ENCODE peak calls at places on chromosomes 12 and 14, in eight cellular contexts. One of them, this sample, is unnamed.

GRCh38 chr12:31118831-31119530 is 45.3 kb downstream of the DDX11 start:
- DNase-seq in AML-193: no peak
- DNase-seq in stromal cell of bone marrow: no peak
- DNase-seq in GM12892: no peak
- DNase-seq in naive thymus-derived CD8-positive, alpha-beta T cell: peak
- DNase-seq in stimulated activated CD4-positive, alpha-beta T cell treated with anti-CD3 and anti-CD28 coated beads, Interleukin-15, amount 100 ng/mL, for 1 hour: peak
- DNase-seq in AG04450: no peak
- DNase-seq in NCI-H1417: peak
- DNase-seq in this sample: no peak

GRCh38 chr14:45361727-45362126 is 108.7 kb upstream of the MIS18BP1 start:
- DNase-seq in NCI-H1417: no peak
- DNase-seq in AML-193: no peak
- DNase-seq in naive thymus-derived CD8-positive, alpha-beta T cell: no peak
- DNase-seq in stromal cell of bone marrow: no peak
- DNase-seq in AG04450: no peak
- DNase-seq in GM12892: no peak
- DNase-seq in stimulated activated CD4-positive, alpha-beta T cell treated with anti-CD3 and anti-CD28 coated beads, Interleukin-15, amount 100 ng/mL, for 1 hour: no peak
- DNase-seq in this sample: no peak

GRCh38 chr14:64411001-64411400 is 22.8 kb downstream of the MTHFD1 start:
- DNase-seq in stimulated activated CD4-positive, alpha-beta T cell treated with anti-CD3 and anti-CD28 coated beads, Interleukin-15, amount 100 ng/mL, for 1 hour: no peak
- DNase-seq in NCI-H1417: no peak
- DNase-seq in AG04450: no peak
- DNase-seq in naive thymus-derived CD8-positive, alpha-beta T cell: no peak
- DNase-seq in AML-193: no peak
- DNase-seq in GM12892: no peak
- DNase-seq in stromal cell of bone marrow: no peak
- DNase-seq in this sample: no peak

GRCh38 chr12:84183576-84183975 is 729.0 kb downstream of the SLC6A15 start:
- DNase-seq in naive thymus-derived CD8-positive, alpha-beta T cell: no peak
- DNase-seq in AML-193: no peak
- DNase-seq in AG04450: no peak
- DNase-seq in stromal cell of bone marrow: no peak
- DNase-seq in stimulated activated CD4-positive, alpha-beta T cell treated with anti-CD3 and anti-CD28 coated beads, Interleukin-15, amount 100 ng/mL, for 1 hour: no peak
- DNase-seq in GM12892: no peak
- DNase-seq in NCI-H1417: no peak
- DNase-seq in this sample: no peak

GRCh38 chr12:64240781-64241180 is 18.7 kb upstream of the KICS2 start:
- DNase-seq in AG04450: no peak
- DNase-seq in GM12892: no peak
- DNase-seq in NCI-H1417: no peak
- DNase-seq in stimulated activated CD4-positive, alpha-beta T cell treated with anti-CD3 and anti-CD28 coated beads, Interleukin-15, amount 100 ng/mL, for 1 hour: no peak
- DNase-seq in AML-193: no peak
- DNase-seq in stromal cell of bone marrow: no peak
- DNase-seq in naive thymus-derived CD8-positive, alpha-beta T cell: no peak
- DNase-seq in this sample: no peak

GRCh38 chr14:59252772-59253500 is 64.5 kb downstream of the DAAM1 start:
- DNase-seq in naive thymus-derived CD8-positive, alpha-beta T cell: no peak
- DNase-seq in stimulated activated CD4-positive, alpha-beta T cell treated with anti-CD3 and anti-CD28 coated beads, Interleukin-15, amount 100 ng/mL, for 1 hour: no peak
- DNase-seq in GM12892: no peak
- DNase-seq in stromal cell of bone marrow: peak
- DNase-seq in AML-193: no peak
- DNase-seq in AG04450: no peak
- DNase-seq in NCI-H1417: no peak
- DNase-seq in this sample: no peak

GRCh38 chr12:45794422-45794821 is 64.9 kb downstream of the ARID2 start:
- DNase-seq in AG04450: no peak
- DNase-seq in naive thymus-derived CD8-positive, alpha-beta T cell: no peak
- DNase-seq in NCI-H1417: no peak
- DNase-seq in stimulated activated CD4-positive, alpha-beta T cell treated with anti-CD3 and anti-CD28 coated beads, Interleukin-15, amount 100 ng/mL, for 1 hour: no peak
- DNase-seq in AML-193: no peak
- DNase-seq in GM12892: no peak
- DNase-seq in stromal cell of bone marrow: no peak
- DNase-seq in this sample: no peak

GRCh38 chr12:100114574-100114973 is 28.1 kb downstream of the BLTP3B start:
- DNase-seq in AG04450: no peak
- DNase-seq in NCI-H1417: no peak
- DNase-seq in GM12892: no peak
- DNase-seq in stimulated activated CD4-positive, alpha-beta T cell treated with anti-CD3 and anti-CD28 coated beads, Interleukin-15, amount 100 ng/mL, for 1 hour: no peak
- DNase-seq in AML-193: no peak
- DNase-seq in stromal cell of bone marrow: no peak
- DNase-seq in naive thymus-derived CD8-positive, alpha-beta T cell: no peak
- DNase-seq in this sample: no peak

GRCh38 chr14:85483037-85483436 is 46.9 kb upstream of the FLRT2 start:
- DNase-seq in naive thymus-derived CD8-positive, alpha-beta T cell: no peak
- DNase-seq in stimulated activated CD4-positive, alpha-beta T cell treated with anti-CD3 and anti-CD28 coated beads, Interleukin-15, amount 100 ng/mL, for 1 hour: no peak
- DNase-seq in AML-193: no peak
- DNase-seq in NCI-H1417: no peak
- DNase-seq in AG04450: no peak
- DNase-seq in stromal cell of bone marrow: no peak
- DNase-seq in GM12892: no peak
- DNase-seq in this sample: no peak

GRCh38 chr12:12482150-12482761 is 80.4 kb downstream of the DUSP16 start:
- DNase-seq in NCI-H1417: no peak
- DNase-seq in AML-193: no peak
- DNase-seq in naive thymus-derived CD8-positive, alpha-beta T cell: peak
- DNase-seq in stimulated activated CD4-positive, alpha-beta T cell treated with anti-CD3 and anti-CD28 coated beads, Interleukin-15, amount 100 ng/mL, for 1 hour: no peak
- DNase-seq in stromal cell of bone marrow: no peak
- DNase-seq in AG04450: no peak
- DNase-seq in GM12892: no peak
- DNase-seq in this sample: no peak

GRCh38 chr12:42213023-42213422 is 25.0 kb downstream of the YAF2 start:
- DNase-seq in naive thymus-derived CD8-positive, alpha-beta T cell: no peak
- DNase-seq in AML-193: no peak
- DNase-seq in stromal cell of bone marrow: no peak
- DNase-seq in AG04450: no peak
- DNase-seq in GM12892: no peak
- DNase-seq in NCI-H1417: peak
- DNase-seq in stimulated activated CD4-positive, alpha-beta T cell treated with anti-CD3 and anti-CD28 coated beads, Interleukin-15, amount 100 ng/mL, for 1 hour: no peak
- DNase-seq in this sample: no peak

GRCh38 chr12:48183091-48183875 is at the start of gene CCDC184:
- DNase-seq in GM12892: peak
- DNase-seq in NCI-H1417: peak
- DNase-seq in AML-193: no peak
- DNase-seq in naive thymus-derived CD8-positive, alpha-beta T cell: peak
- DNase-seq in stimulated activated CD4-positive, alpha-beta T cell treated with anti-CD3 and anti-CD28 coated beads, Interleukin-15, amount 100 ng/mL, for 1 hour: peak
- DNase-seq in stromal cell of bone marrow: peak
- DNase-seq in AG04450: no peak
- DNase-seq in this sample: peak

GRCh38 chr12:11648514-11649412 is 711 bp upstream of the ETV6 start:
- DNase-seq in stimulated activated CD4-positive, alpha-beta T cell treated with anti-CD3 and anti-CD28 coated beads, Interleukin-15, amount 100 ng/mL, for 1 hour: peak
- DNase-seq in naive thymus-derived CD8-positive, alpha-beta T cell: peak
- DNase-seq in AML-193: peak
- DNase-seq in stromal cell of bone marrow: peak
- DNase-seq in NCI-H1417: peak
- DNase-seq in AG04450: no peak
- DNase-seq in GM12892: peak
- DNase-seq in this sample: peak

GRCh38 chr12:39483042-39483441 is 40.1 kb upstream of the KIF21A start:
- DNase-seq in stimulated activated CD4-positive, alpha-beta T cell treated with anti-CD3 and anti-CD28 coated beads, Interleukin-15, amount 100 ng/mL, for 1 hour: no peak
- DNase-seq in AG04450: no peak
- DNase-seq in GM12892: no peak
- DNase-seq in stromal cell of bone marrow: no peak
- DNase-seq in naive thymus-derived CD8-positive, alpha-beta T cell: no peak
- DNase-seq in NCI-H1417: no peak
- DNase-seq in AML-193: no peak
- DNase-seq in this sample: no peak

GRCh38 chr12:83865431-83865830 is 1047.2 kb downstream of the SLC6A15 start:
- DNase-seq in NCI-H1417: no peak
- DNase-seq in stromal cell of bone marrow: no peak
- DNase-seq in GM12892: no peak
- DNase-seq in AG04450: no peak
- DNase-seq in AML-193: no peak
- DNase-seq in stimulated activated CD4-positive, alpha-beta T cell treated with anti-CD3 and anti-CD28 coated beads, Interleukin-15, amount 100 ng/mL, for 1 hour: no peak
- DNase-seq in naive thymus-derived CD8-positive, alpha-beta T cell: no peak
- DNase-seq in this sample: no peak

GRCh38 chr14:25095784-25096390 is 45.9 kb upstream of the STXBP6 start:
- DNase-seq in NCI-H1417: no peak
- DNase-seq in stromal cell of bone marrow: no peak
- DNase-seq in GM12892: no peak
- DNase-seq in AG04450: no peak
- DNase-seq in AML-193: no peak
- DNase-seq in naive thymus-derived CD8-positive, alpha-beta T cell: no peak
- DNase-seq in stimulated activated CD4-positive, alpha-beta T cell treated with anti-CD3 and anti-CD28 coated beads, Interleukin-15, amount 100 ng/mL, for 1 hour: no peak
- DNase-seq in this sample: no peak

GRCh38 chr12:13250416-13250815 is 53.9 kb downstream of the EMP1 start:
- DNase-seq in naive thymus-derived CD8-positive, alpha-beta T cell: no peak
- DNase-seq in GM12892: no peak
- DNase-seq in stimulated activated CD4-positive, alpha-beta T cell treated with anti-CD3 and anti-CD28 coated beads, Interleukin-15, amount 100 ng/mL, for 1 hour: no peak
- DNase-seq in NCI-H1417: no peak
- DNase-seq in stromal cell of bone marrow: no peak
- DNase-seq in AML-193: no peak
- DNase-seq in AG04450: peak
- DNase-seq in this sample: no peak

GRCh38 chr12:54341343-54341742 is 16.4 kb downstream of the COPZ1 start:
- DNase-seq in AML-193: no peak
- DNase-seq in GM12892: no peak
- DNase-seq in stimulated activated CD4-positive, alpha-beta T cell treated with anti-CD3 and anti-CD28 coated beads, Interleukin-15, amount 100 ng/mL, for 1 hour: no peak
- DNase-seq in naive thymus-derived CD8-positive, alpha-beta T cell: no peak
- DNase-seq in NCI-H1417: peak
- DNase-seq in AG04450: no peak
- DNase-seq in stromal cell of bone marrow: no peak
- DNase-seq in this sample: no peak

GRCh38 chr14:94636744-94637412 is 24.7 kb downstream of the SERPINA3 start:
- DNase-seq in NCI-H1417: no peak
- DNase-seq in GM12892: no peak
- DNase-seq in AML-193: no peak
- DNase-seq in naive thymus-derived CD8-positive, alpha-beta T cell: no peak
- DNase-seq in stromal cell of bone marrow: no peak
- DNase-seq in stimulated activated CD4-positive, alpha-beta T cell treated with anti-CD3 and anti-CD28 coated beads, Interleukin-15, amount 100 ng/mL, for 1 hour: no peak
- DNase-seq in AG04450: no peak
- DNase-seq in this sample: no peak

GRCh38 chr12:93061414-93062099 is 132.5 kb upstream of the EEA1 start:
- DNase-seq in naive thymus-derived CD8-positive, alpha-beta T cell: no peak
- DNase-seq in AML-193: no peak
- DNase-seq in AG04450: no peak
- DNase-seq in GM12892: no peak
- DNase-seq in stimulated activated CD4-positive, alpha-beta T cell treated with anti-CD3 and anti-CD28 coated beads, Interleukin-15, amount 100 ng/mL, for 1 hour: no peak
- DNase-seq in stromal cell of bone marrow: no peak
- DNase-seq in NCI-H1417: no peak
- DNase-seq in this sample: no peak

GRCh38 chr14:65333926-65334687 is 78.4 kb upstream of the FUT8 start:
- DNase-seq in AML-193: no peak
- DNase-seq in stromal cell of bone marrow: peak
- DNase-seq in NCI-H1417: no peak
- DNase-seq in stimulated activated CD4-positive, alpha-beta T cell treated with anti-CD3 and anti-CD28 coated beads, Interleukin-15, amount 100 ng/mL, for 1 hour: no peak
- DNase-seq in AG04450: peak
- DNase-seq in naive thymus-derived CD8-positive, alpha-beta T cell: no peak
- DNase-seq in GM12892: no peak
- DNase-seq in this sample: no peak

GRCh38 chr14:67385120-67385519 is 25.0 kb downstream of the EIF2S1 start:
- DNase-seq in AG04450: no peak
- DNase-seq in stimulated activated CD4-positive, alpha-beta T cell treated with anti-CD3 and anti-CD28 coated beads, Interleukin-15, amount 100 ng/mL, for 1 hour: no peak
- DNase-seq in naive thymus-derived CD8-positive, alpha-beta T cell: no peak
- DNase-seq in NCI-H1417: no peak
- DNase-seq in GM12892: no peak
- DNase-seq in AML-193: no peak
- DNase-seq in stromal cell of bone marrow: no peak
- DNase-seq in this sample: no peak

GRCh38 chr12:49664591-49665146 is 41.3 kb downstream of the PRPF40B start:
- DNase-seq in GM12892: no peak
- DNase-seq in AML-193: no peak
- DNase-seq in stimulated activated CD4-positive, alpha-beta T cell treated with anti-CD3 and anti-CD28 coated beads, Interleukin-15, amount 100 ng/mL, for 1 hour: no peak
- DNase-seq in naive thymus-derived CD8-positive, alpha-beta T cell: no peak
- DNase-seq in AG04450: no peak
- DNase-seq in stromal cell of bone marrow: no peak
- DNase-seq in NCI-H1417: no peak
- DNase-seq in this sample: no peak

GRCh38 chr12:118307069-118307954 is 65.4 kb downstream of the TAOK3 start:
- DNase-seq in AG04450: peak
- DNase-seq in NCI-H1417: no peak
- DNase-seq in stromal cell of bone marrow: peak
- DNase-seq in AML-193: peak
- DNase-seq in GM12892: no peak
- DNase-seq in stimulated activated CD4-positive, alpha-beta T cell treated with anti-CD3 and anti-CD28 coated beads, Interleukin-15, amount 100 ng/mL, for 1 hour: peak
- DNase-seq in naive thymus-derived CD8-positive, alpha-beta T cell: no peak
- DNase-seq in this sample: no peak

GRCh38 chr12:72622556-72622955 is 350.4 kb downstream of the TRHDE start:
- DNase-seq in GM12892: no peak
- DNase-seq in AG04450: no peak
- DNase-seq in naive thymus-derived CD8-positive, alpha-beta T cell: no peak
- DNase-seq in stimulated activated CD4-positive, alpha-beta T cell treated with anti-CD3 and anti-CD28 coated beads, Interleukin-15, amount 100 ng/mL, for 1 hour: no peak
- DNase-seq in stromal cell of bone marrow: no peak
- DNase-seq in AML-193: no peak
- DNase-seq in NCI-H1417: no peak
- DNase-seq in this sample: no peak

GRCh38 chr12:1656894-1657293 is 27.9 kb downstream of the WNT5B start:
- DNase-seq in AML-193: no peak
- DNase-seq in stromal cell of bone marrow: no peak
- DNase-seq in stimulated activated CD4-positive, alpha-beta T cell treated with anti-CD3 and anti-CD28 coated beads, Interleukin-15, amount 100 ng/mL, for 1 hour: no peak
- DNase-seq in naive thymus-derived CD8-positive, alpha-beta T cell: no peak
- DNase-seq in NCI-H1417: no peak
- DNase-seq in AG04450: no peak
- DNase-seq in GM12892: no peak
- DNase-seq in this sample: no peak

GRCh38 chr12:129839679-129840078 is 64.1 kb downstream of the TMEM132D start:
- DNase-seq in stromal cell of bone marrow: no peak
- DNase-seq in GM12892: no peak
- DNase-seq in AML-193: no peak
- DNase-seq in naive thymus-derived CD8-positive, alpha-beta T cell: no peak
- DNase-seq in AG04450: no peak
- DNase-seq in stimulated activated CD4-positive, alpha-beta T cell treated with anti-CD3 and anti-CD28 coated beads, Interleukin-15, amount 100 ng/mL, for 1 hour: no peak
- DNase-seq in NCI-H1417: no peak
- DNase-seq in this sample: no peak

GRCh38 chr12:89231686-89232085 is 120.6 kb downstream of the DUSP6 start:
- DNase-seq in GM12892: no peak
- DNase-seq in AML-193: no peak
- DNase-seq in stimulated activated CD4-positive, alpha-beta T cell treated with anti-CD3 and anti-CD28 coated beads, Interleukin-15, amount 100 ng/mL, for 1 hour: no peak
- DNase-seq in stromal cell of bone marrow: no peak
- DNase-seq in AG04450: no peak
- DNase-seq in naive thymus-derived CD8-positive, alpha-beta T cell: no peak
- DNase-seq in NCI-H1417: no peak
- DNase-seq in this sample: no peak

GRCh38 chr12:113403435-113404415 is at the start of gene SDS:
- DNase-seq in AG04450: peak
- DNase-seq in naive thymus-derived CD8-positive, alpha-beta T cell: no peak
- DNase-seq in AML-193: peak
- DNase-seq in stimulated activated CD4-positive, alpha-beta T cell treated with anti-CD3 and anti-CD28 coated beads, Interleukin-15, amount 100 ng/mL, for 1 hour: no peak
- DNase-seq in GM12892: no peak
- DNase-seq in NCI-H1417: no peak
- DNase-seq in stromal cell of bone marrow: no peak
- DNase-seq in this sample: no peak